ENCODE peak calls at places on chromosomes 4 and X, in four cellular contexts. Q, E, O and A are unnamed samples.
A peak's percentile ranks its signal among the peaks of the same experiment; 100 is the strongest.

GRCh38 chr4:29970626-29971025 is 749.5 kb upstream of the PCDH7 start:
- DNase-seq in E (no peak), Q (no peak), O (no peak), A (peak; percentile 7)

GRCh38 chrX:29478336-29479069 is 736.9 kb upstream of the MAGEB2 start:
- DNase-seq in O (no peak), E (no peak), Q (no peak), A (no peak)

GRCh38 chr4:94472056-94472826 is 20.5 kb downstream of the PDLIM5 start:
- DNase-seq in Q (no peak), E (no peak), O (no peak), A (peak; percentile 84)

GRCh38 chr4:119116925-119117900 is 18.4 kb upstream of the MYOZ2 start:
- DNase-seq in O (no peak), Q (no peak), E (no peak), A (no peak)

GRCh38 chrX:155747520-155747919 is 133.6 kb upstream of the VAMP7 start:
- DNase-seq in O (no peak), E (no peak), Q (no peak), A (no peak)

GRCh38 chr4:125085-125820 is 952 bp downstream of the ZNF718 start:
- DNase-seq in E (no peak), Q (peak; percentile 60), O (peak; percentile 46), A (peak; percentile 68)

GRCh38 chr4:182268966-182269365 is 25.8 kb downstream of the TENM3 start:
- DNase-seq in Q (no peak), O (no peak), E (no peak), A (no peak)

GRCh38 chr4:57190651-57191481 is 80.7 kb upstream of the IGFBP7 start:
- DNase-seq in O (no peak), E (no peak), Q (no peak), A (peak; percentile 63)

GRCh38 chr4:52640808-52641595 is 18.1 kb downstream of the USP46 start:
- DNase-seq in O (no peak), Q (no peak), E (no peak), A (peak; percentile 69)

GRCh38 chrX:140467211-140467610 is 37.7 kb downstream of the SOX3 start:
- DNase-seq in O (no peak), Q (no peak), E (no peak), A (peak; percentile 65)

GRCh38 chr4:27066591-27066990 is 205.9 kb downstream of the STIM2 start:
- DNase-seq in O (no peak), E (no peak), Q (peak; percentile 61), A (no peak)

GRCh38 chr4:79210636-79211049 is 115.2 kb downstream of the NAA11 start:
- DNase-seq in O (no peak), Q (no peak), E (no peak), A (no peak)

GRCh38 chr4:137993232-137993631 is 248.9 kb downstream of the SLC7A11 start:
- DNase-seq in O (no peak), E (no peak), Q (no peak), A (no peak)

GRCh38 chr4:120850048-120850599 is 72.4 kb downstream of the PRDM5 start:
- DNase-seq in O (no peak), Q (no peak), E (no peak), A (peak; percentile 54)

GRCh38 chr4:154084864-154085263 is 296.0 kb upstream of the SFRP2 start:
- DNase-seq in E (no peak), Q (no peak), O (no peak), A (no peak)

GRCh38 chr4:55947254-55947882 is 1.4 kb upstream of the CEP135 start:
- DNase-seq in E (no peak), O (no peak), Q (no peak), A (no peak)

GRCh38 chr4:72820107-72820506 is 249.4 kb downstream of the COX18 start:
- DNase-seq in Q (no peak), O (no peak), E (no peak), A (no peak)

GRCh38 chr4:173057442-173057841 is 111.2 kb upstream of the GALNT7 start:
- DNase-seq in E (no peak), O (no peak), Q (no peak), A (no peak)

GRCh38 chr4:22743290-22743689 is 50.6 kb downstream of the GBA3 start:
- DNase-seq in O (no peak), E (no peak), Q (no peak), A (no peak)

GRCh38 chr4:175716956-175717355 is 95.1 kb downstream of the GPM6A start:
- DNase-seq in E (no peak), Q (no peak), O (no peak), A (no peak)

GRCh38 chrX:119954374-119954773 is 10.8 kb upstream of the NKAP start:
- DNase-seq in Q (no peak), O (no peak), E (no peak), A (no peak)